ENCODE peak calls at places on chromosomes 4 and X, in four cellular contexts. M, D, J and O are unnamed samples.

GRCh38 chr4:106627071-106627470 is 258.5 kb upstream of the GIMD1 start:
- DNase-seq in M (no peak), D (peak; percentile 48), J (no peak), O (peak; percentile 50)

GRCh38 chrX:81261576-81261975 is 59.7 kb downstream of the SH3BGRL start:
- DNase-seq in M (peak; percentile 40), D (peak; percentile 56), J (no peak), O (peak; percentile 34)

GRCh38 chr4:153988446-153988845 is 199.6 kb upstream of the SFRP2 start:
- DNase-seq in M (peak; percentile 98), D (peak; percentile 77), J (no peak), O (peak; percentile 13)

GRCh38 chrX:130228871-130229270 is 39.8 kb downstream of the ZNF280C start:
- DNase-seq in M (no peak), D (no peak), J (no peak), O (no peak)

GRCh38 chr4:106287353-106287969 is 28.5 kb downstream of the TBCK start:
- DNase-seq in M (peak; percentile 84), D (peak; percentile 86), J (no peak), O (peak; percentile 64)

GRCh38 chr4:39729557-39729956 is 31.6 kb downstream of the UBE2K start:
- DNase-seq in M (peak; percentile 32), D (peak; percentile 53), J (no peak), O (peak; percentile 74)

GRCh38 chr4:152807294-152807829 is 27.6 kb downstream of the ARFIP1 start:
- DNase-seq in M (peak; percentile 72), D (peak; percentile 37), J (no peak), O (no peak)

GRCh38 chr4:45119376-45119775 is 393.0 kb upstream of the GNPDA2 start:
- DNase-seq in M (no peak), D (no peak), J (no peak), O (no peak)

GRCh38 chr4:187393546-187394344 is 601.8 kb upstream of the ZFP42 start:
- DNase-seq in M (no peak), D (no peak), J (no peak), O (no peak)

GRCh38 chr4:137394000-137394399 is 138.3 kb downstream of the PCDH18 start:
- DNase-seq in M (no peak), D (peak; percentile 23), J (no peak), O (peak; percentile 78)

GRCh38 chr4:144906181-144906895 is 191.7 kb downstream of the ANAPC10 start:
- DNase-seq in M (peak; percentile 62), D (peak; percentile 8), J (peak; percentile 4), O (peak; percentile 60)

GRCh38 chr4:7817877-7818675 is 121.6 kb downstream of the AFAP1 start:
- DNase-seq in M (peak; percentile 31), D (no peak), J (no peak), O (peak; percentile 63)

GRCh38 chr4:38818441-38818976 is 13.9 kb upstream of the TLR1 start:
- DNase-seq in M (peak; percentile 32), D (no peak), J (no peak), O (no peak)

GRCh38 chr4:140426610-140427103 is 791 bp downstream of the CLGN start:
- DNase-seq in M (no peak), D (peak; percentile 1), J (no peak), O (no peak)

GRCh38 chr4:139458999-139459398 is 5.1 kb downstream of the RAB33B start:
- DNase-seq in M (peak; percentile 49), D (peak; percentile 8), J (no peak), O (peak; percentile 24)

GRCh38 chr4:80202190-80202711 is 4.9 kb downstream of the PRDM8 start:
- DNase-seq in M (no peak), D (peak; percentile 91), J (no peak), O (peak; percentile 71)

GRCh38 chr4:55183926-55184599 is 58.7 kb upstream of the KDR start:
- DNase-seq in M (peak; percentile 92), D (peak; percentile 94), J (no peak), O (peak; percentile 96)

GRCh38 chrX:15438332-15438731 is 54.1 kb upstream of the VEGFD start:
- DNase-seq in M (no peak), D (no peak), J (no peak), O (no peak)

GRCh38 chrX:39716401-39716800 is 381.4 kb downstream of the BCOR start:
- DNase-seq in M (no peak), D (no peak), J (no peak), O (no peak)

GRCh38 chr4:38728651-38729141 is 54.1 kb downstream of the TLR10 start:
- DNase-seq in M (no peak), D (no peak), J (no peak), O (no peak)

GRCh38 chr4:102586644-102587021 is 85.5 kb downstream of the NFKB1 start:
- DNase-seq in M (no peak), D (no peak), J (no peak), O (no peak)

GRCh38 chr4:73599182-73599581 is 21.1 kb downstream of the RASSF6 start:
- DNase-seq in M (peak; percentile 70), D (peak; percentile 31), J (no peak), O (peak; percentile 74)

GRCh38 chr4:5212255-5213032 is 161.2 kb downstream of the STK32B start:
- DNase-seq in M (peak; percentile 32), D (no peak), J (no peak), O (no peak)

GRCh38 chr4:31156221-31156620 is 436.1 kb downstream of the PCDH7 start:
- DNase-seq in M (no peak), D (no peak), J (no peak), O (no peak)

GRCh38 chr4:7978489-7978888 is 38.8 kb upstream of the AFAP1 start:
- DNase-seq in M (peak; percentile 92), D (no peak), J (no peak), O (no peak)

GRCh38 chr4:68361146-68361589 is 11.3 kb upstream of the YTHDC1 start:
- DNase-seq in M (peak; percentile 83), D (peak; percentile 92), J (no peak), O (peak; percentile 65)

GRCh38 chr4:127604949-127605709 is 27.6 kb upstream of the INTU start:
- DNase-seq in M (peak; percentile 22), D (peak; percentile 79), J (no peak), O (peak; percentile 72)

GRCh38 chrX:2652106-2652505 is 39.0 kb upstream of the CD99 start:
- DNase-seq in M (no peak), D (no peak), J (no peak), O (no peak)

GRCh38 chrX:23819385-23820234 is 36.6 kb downstream of the SAT1 start:
- DNase-seq in M (peak; percentile 47), D (peak; percentile 12), J (no peak), O (peak; percentile 28)

GRCh38 chr4:101357751-101358150 is 10.4 kb upstream of the PPP3CA start:
- DNase-seq in M (peak; percentile 79), D (peak; percentile 9), J (no peak), O (no peak)